ENCODE peak calls at places on chromosomes 11 and 22, in ten cellular contexts. R is astrocyte, H is tibial nerve, J is body of pancreas, F is mammary epithelial cell, I is suprapubic skin, Y is WERI-Rb-1, L is testis, N is left ventricle myocardium inferior, O is kidney. P is an unnamed sample.
A peak's percentile ranks its signal among the peaks of the same experiment; 100 is the strongest.

GRCh38 chr11:17612221-17613188 is 65.4 kb downstream of the OTOG start:
- DNase-seq in J (no peak), O (no peak), H (no peak), L (no peak), I (no peak), Y (no peak), F (no peak), N (no peak), R (no peak), P (no peak)

GRCh38 chr11:101617735-101618332 is 34.0 kb upstream of the TRPC6 start:
- DNase-seq in O (no peak), I (no peak), R (peak; percentile 11), H (no peak), F (peak; percentile 85), Y (no peak), L (no peak), J (no peak), N (no peak), P (no peak)

GRCh38 chr11:46009647-46010046 is 87.2 kb downstream of the LARGE2 start:
- DNase-seq in L (no peak), F (peak; percentile 5), N (no peak), H (no peak), I (no peak), O (no peak), Y (no peak), J (no peak), R (peak; percentile 23), P (no peak)

GRCh38 chr11:73872746-73873412 is 3.8 kb downstream of the COA4 start:
- DNase-seq in F (no peak), J (no peak), H (no peak), N (no peak), I (no peak), O (no peak), L (no peak), R (no peak), Y (no peak), P (no peak)

GRCh38 chr22:34808618-34809017 is 257.3 kb upstream of the ISX start:
- DNase-seq in N (no peak), O (no peak), H (no peak), I (no peak), Y (no peak), F (no peak), L (no peak), J (no peak), R (peak; percentile 10), P (no peak)

GRCh38 chr11:38131535-38131934 is 1533.5 kb upstream of the RAG2 start:
- DNase-seq in H (no peak), N (no peak), I (no peak), R (no peak), O (no peak), Y (no peak), L (no peak), F (no peak), J (no peak), P (no peak)

GRCh38 chr22:47168900-47169800 is 406.7 kb downstream of the TBC1D22A start:
- DNase-seq in Y (peak; percentile 61), L (no peak), I (peak; percentile 45), R (no peak), J (peak; percentile 15), O (peak; percentile 45), F (no peak), H (no peak), N (no peak), P (no peak)

GRCh38 chr22:19869497-19870152 is 15.0 kb upstream of the GNB1L start:
- DNase-seq in L (no peak), N (no peak), I (peak; percentile 43), R (no peak), Y (peak; percentile 8), J (peak; percentile 12), H (no peak), F (no peak), O (peak; percentile 45), P (no peak)

GRCh38 chr11:86291466-86292262 is 10.4 kb upstream of the HIKESHI start:
- DNase-seq in O (no peak), L (peak; percentile 60), I (no peak), J (peak; percentile 72), N (no peak), H (peak; percentile 43), R (peak; percentile 34), F (peak; percentile 70), Y (peak; percentile 29), P (peak; percentile 27)

GRCh38 chr11:30635401-30635989 is 49.3 kb upstream of the MPPED2 start:
- DNase-seq in J (no peak), R (peak; percentile 10), F (no peak), Y (no peak), L (peak; percentile 63), H (no peak), N (no peak), I (no peak), O (peak; percentile 37), P (no peak)

GRCh38 chr11:5291207-5291838 is 10.4 kb downstream of the OR51B4 start:
- DNase-seq in I (no peak), L (no peak), F (peak; percentile 45), J (no peak), N (no peak), O (no peak), Y (no peak), R (no peak), H (no peak), P (peak; percentile 42)

GRCh38 chr11:76689861-76690260 is 19.3 kb upstream of the LRRC32 start:
- DNase-seq in F (no peak), H (no peak), O (no peak), L (no peak), Y (no peak), I (no peak), R (no peak), J (no peak), N (no peak), P (no peak)

GRCh38 chr11:108944486-108945178 is 279.8 kb downstream of the DDX10 start:
- DNase-seq in R (no peak), L (no peak), J (no peak), O (no peak), I (no peak), Y (no peak), N (no peak), H (no peak), F (no peak), P (no peak)

GRCh38 chr22:44245867-44246266 is 65.1 kb downstream of the PARVG start:
- DNase-seq in J (no peak), L (no peak), I (no peak), Y (no peak), O (no peak), H (no peak), R (no peak), N (no peak), F (no peak), P (no peak)

GRCh38 chr22:44242946-44243724 is 62.4 kb downstream of the PARVG start:
- DNase-seq in Y (no peak), R (no peak), O (no peak), J (no peak), N (no peak), L (no peak), F (no peak), H (no peak), I (no peak), P (no peak)

GRCh38 chr22:44243761-44244160 is 63.0 kb downstream of the PARVG start:
- DNase-seq in L (no peak), I (no peak), R (no peak), O (no peak), F (no peak), Y (no peak), J (no peak), H (no peak), N (no peak), P (no peak)

GRCh38 chr22:44245438-44245837 is 64.7 kb downstream of the PARVG start:
- DNase-seq in L (no peak), R (no peak), H (no peak), J (no peak), O (no peak), F (no peak), Y (no peak), N (peak; percentile 49), I (no peak), P (no peak)

DNA sequence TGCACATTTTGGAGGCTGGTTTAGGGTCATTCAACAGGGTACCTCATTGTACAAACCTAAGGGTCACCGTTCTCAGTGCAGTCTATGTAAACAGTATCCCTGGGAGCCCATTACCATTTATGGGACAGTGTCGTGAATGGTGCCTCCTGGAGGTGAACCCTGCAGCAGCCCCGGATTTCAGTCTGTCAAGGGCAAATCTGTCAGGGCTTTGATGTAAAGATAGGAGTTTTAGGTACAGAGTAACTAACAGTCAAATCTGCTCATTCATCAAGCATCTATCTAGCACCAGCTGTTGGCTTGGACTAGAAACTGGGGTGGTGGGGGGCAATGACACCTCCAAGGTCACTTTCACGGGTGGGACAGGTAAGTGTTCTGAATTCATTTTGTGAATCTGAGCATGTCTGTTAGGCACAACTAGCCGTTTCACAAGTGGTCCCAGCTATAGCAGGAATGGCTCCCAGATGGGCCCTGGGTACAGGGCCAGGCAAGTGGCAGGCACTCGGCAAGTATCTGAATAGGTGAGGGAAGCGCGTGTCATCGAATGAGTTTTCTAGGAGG is 63.6 kb downstream of the PARVG start:
- DNase-seq in N (no peak), H (no peak), Y (no peak), I (no peak), L (no peak), R (no peak), F (no peak), O (no peak), J (no peak), P (no peak)
- H3K36me3 ChIP-seq in N (no peaks in the 10 kb centered on the region), H (no peaks in the 10 kb centered on the region), Y (no peaks in the 10 kb centered on the region), I (no peaks in the 10 kb centered on the region), L (no peaks in the 10 kb centered on the region), R (no peaks in the 10 kb centered on the region), F (no peaks in the 10 kb centered on the region), O (no peaks in the 10 kb centered on the region), J (no peaks in the 10 kb centered on the region), P (no peaks in the 10 kb centered on the region)

GRCh38 chr11:124081496-124081895 is 33.8 kb upstream of the VWA5A start:
- DNase-seq in F (no peak), Y (no peak), L (no peak), H (no peak), R (no peak), N (no peak), J (no peak), I (no peak), O (no peak), P (no peak)
- TF ChIP-seq CTCF in F (no peak), Y (no peak), L (no peak), H (no peak), R (no peak), N (no peak), J (no peak), I (no peak), O (no peak), P (no peak)

GRCh38 chr11:35246725-35247124 is 107.8 kb downstream of the CD44 start:
- DNase-seq in F (no peak), N (no peak), O (no peak), L (no peak), I (no peak), J (no peak), Y (no peak), R (peak; percentile 41), H (no peak), P (no peak)
- H3K27ac ChIP-seq in F (no peak overlapping the region), N (peak overlapping the region; percentile 63), O (no peak overlapping the region), L (no peak overlapping the region), I (peak overlapping the region; percentile 69), J (no peak overlapping the region), Y (no peak overlapping the region), R (no peak overlapping the region), H (no peak overlapping the region), P (no peak overlapping the region)

DNA sequence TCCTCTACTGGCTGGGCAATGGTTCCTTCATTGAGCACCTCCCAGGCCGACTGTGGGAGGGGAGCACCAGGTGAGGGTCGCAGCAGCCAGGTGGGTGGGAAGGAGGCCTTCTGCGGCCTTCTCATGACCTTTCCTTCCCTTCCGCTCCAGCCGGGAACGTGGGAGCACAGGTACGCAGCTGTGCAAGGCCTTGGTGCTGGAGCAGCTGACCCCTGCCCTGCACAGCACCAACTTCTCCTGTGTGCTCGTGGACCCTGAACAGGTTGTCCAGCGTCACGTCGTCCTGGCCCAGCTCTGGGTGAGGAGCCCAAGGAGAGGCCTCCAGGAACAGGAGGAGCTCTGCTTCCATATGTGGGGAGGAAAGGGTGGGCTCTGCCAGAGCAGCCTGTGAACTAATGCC is 2.5 kb downstream of the IL18BP start:
- DNase-seq in L (no peak), J (no peak), F (no peak), O (peak; percentile 67), I (peak; percentile 61), R (no peak), N (no peak), Y (no peak), H (no peak), P (no peak)
- H3K36me3 ChIP-seq in L (peaks cover 5% of the 10 kb centered on the region), J (peaks cover 30% of the 10 kb centered on the region), F (peaks cover 23% of the 10 kb centered on the region), O (peaks cover 35% of the 10 kb centered on the region), I (peaks cover 59% of the 10 kb centered on the region), R (peaks cover 43% of the 10 kb centered on the region), N (peaks cover 53% of the 10 kb centered on the region), Y (peaks cover 60% of the 10 kb centered on the region), H (peaks cover 7% of the 10 kb centered on the region), P (peaks cover 62% of the 10 kb centered on the region)

P was measured in brain microvascular endothelial cell.